ENCODE peak calls at places on chromosomes 6 and 20, in five cellular contexts. One of them, this sample, is unnamed.

GRCh38 chr6:69617163-69617562 is 179.6 kb downstream of the LMBRD1 start:
- DNase-seq in cardiac fibroblast: no peak
- DNase-seq in breast epithelium: no peak
- DNase-seq in fibroblast of lung: no peak
- DNase-seq in colonic mucosa: no peak
- DNase-seq in this sample: no peak

GRCh38 chr6:111057074-111057752 is 30.1 kb upstream of the SLC16A10 start:
- DNase-seq in cardiac fibroblast: peak
- DNase-seq in breast epithelium: no peak
- DNase-seq in fibroblast of lung: peak
- DNase-seq in colonic mucosa: no peak
- DNase-seq in this sample: no peak

GRCh38 chr20:17741220-17741619 is 41.5 kb downstream of the BANF2 start:
- DNase-seq in cardiac fibroblast: no peak
- DNase-seq in breast epithelium: no peak
- DNase-seq in fibroblast of lung: no peak
- DNase-seq in colonic mucosa: no peak
- DNase-seq in this sample: no peak

GRCh38 chr6:17630511-17631073 is 30.5 kb downstream of the FAM8A1 start:
- DNase-seq in cardiac fibroblast: no peak
- DNase-seq in breast epithelium: no peak
- DNase-seq in fibroblast of lung: no peak
- DNase-seq in colonic mucosa: peak
- DNase-seq in this sample: peak

GRCh38 chr6:34393191-34393967 is 910 bp upstream of the NUDT3 start:
- DNase-seq in cardiac fibroblast: no peak
- DNase-seq in breast epithelium: no peak
- DNase-seq in fibroblast of lung: no peak
- DNase-seq in colonic mucosa: peak
- DNase-seq in this sample: no peak

GRCh38 chr6:161305860-161306259 is 32.0 kb upstream of the AGPAT4 start:
- DNase-seq in cardiac fibroblast: no peak
- DNase-seq in breast epithelium: no peak
- DNase-seq in fibroblast of lung: no peak
- DNase-seq in colonic mucosa: no peak
- DNase-seq in this sample: no peak

GRCh38 chr20:6993016-6993415 is 225.5 kb downstream of the BMP2 start:
- DNase-seq in cardiac fibroblast: peak
- DNase-seq in breast epithelium: no peak
- DNase-seq in fibroblast of lung: peak
- DNase-seq in colonic mucosa: no peak
- DNase-seq in this sample: peak

GRCh38 chr6:127952831-127953230 is 52.0 kb upstream of the THEMIS start:
- DNase-seq in cardiac fibroblast: peak
- DNase-seq in breast epithelium: no peak
- DNase-seq in fibroblast of lung: no peak
- DNase-seq in colonic mucosa: no peak
- DNase-seq in this sample: no peak

GRCh38 chr20:25484224-25484846 is 76.9 kb downstream of the GINS1 start:
- DNase-seq in cardiac fibroblast: no peak
- DNase-seq in breast epithelium: peak
- DNase-seq in fibroblast of lung: no peak
- DNase-seq in colonic mucosa: no peak
- DNase-seq in this sample: no peak

GRCh38 chr20:57223648-57224489 is 42.6 kb downstream of the BMP7 start:
- DNase-seq in cardiac fibroblast: no peak
- DNase-seq in breast epithelium: no peak
- DNase-seq in fibroblast of lung: no peak
- DNase-seq in colonic mucosa: peak
- DNase-seq in this sample: no peak

GRCh38 chr6:87001494-87001893 is 64.2 kb downstream of the HTR1E start:
- DNase-seq in cardiac fibroblast: no peak
- DNase-seq in breast epithelium: no peak
- DNase-seq in fibroblast of lung: no peak
- DNase-seq in colonic mucosa: no peak
- DNase-seq in this sample: no peak

GRCh38 chr6:109373333-109373732 is 8.9 kb downstream of the CD164 start:
- DNase-seq in cardiac fibroblast: no peak
- DNase-seq in breast epithelium: no peak
- DNase-seq in fibroblast of lung: no peak
- DNase-seq in colonic mucosa: no peak
- DNase-seq in this sample: no peak

GRCh38 chr6:161210857-161211256 is 63.0 kb downstream of the AGPAT4 start:
- DNase-seq in cardiac fibroblast: no peak
- DNase-seq in breast epithelium: no peak
- DNase-seq in fibroblast of lung: no peak
- DNase-seq in colonic mucosa: no peak
- DNase-seq in this sample: no peak

GRCh38 chr6:2971420-2972218 is at the start of gene SERPINB6:
- DNase-seq in cardiac fibroblast: peak
- DNase-seq in breast epithelium: peak
- DNase-seq in fibroblast of lung: peak
- DNase-seq in colonic mucosa: peak
- DNase-seq in this sample: peak

GRCh38 chr6:11497881-11498280 is 39.7 kb upstream of the TMEM170B start:
- DNase-seq in cardiac fibroblast: no peak
- DNase-seq in breast epithelium: no peak
- DNase-seq in fibroblast of lung: no peak
- DNase-seq in colonic mucosa: no peak
- DNase-seq in this sample: no peak

GRCh38 chr20:1646975-1647431 is 10.6 kb downstream of the SIRPG start:
- DNase-seq in cardiac fibroblast: no peak
- DNase-seq in breast epithelium: no peak
- DNase-seq in fibroblast of lung: no peak
- DNase-seq in colonic mucosa: no peak
- DNase-seq in this sample: no peak

GRCh38 chr20:20363449-20364015 is 4.4 kb upstream of the INSM1 start:
- DNase-seq in cardiac fibroblast: no peak
- DNase-seq in breast epithelium: no peak
- DNase-seq in fibroblast of lung: no peak
- DNase-seq in colonic mucosa: no peak
- DNase-seq in this sample: no peak

GRCh38 chr20:23167436-23167835 is 81.3 kb upstream of the CD93 start:
- DNase-seq in cardiac fibroblast: peak
- DNase-seq in breast epithelium: no peak
- DNase-seq in fibroblast of lung: peak
- DNase-seq in colonic mucosa: no peak
- DNase-seq in this sample: peak

GRCh38 chr20:419556-420168 is 11.6 kb downstream of the RBCK1 start:
- DNase-seq in cardiac fibroblast: no peak
- DNase-seq in breast epithelium: no peak
- DNase-seq in fibroblast of lung: no peak
- DNase-seq in colonic mucosa: peak
- DNase-seq in this sample: no peak

GRCh38 chr20:59308493-59309201 is 8.2 kb downstream of the EDN3 start:
- DNase-seq in cardiac fibroblast: no peak
- DNase-seq in breast epithelium: no peak
- DNase-seq in fibroblast of lung: no peak
- DNase-seq in colonic mucosa: peak
- DNase-seq in this sample: no peak

GRCh38 chr20:42027746-42028268 is 409.6 kb upstream of the CHD6 start:
- DNase-seq in cardiac fibroblast: no peak
- DNase-seq in breast epithelium: no peak
- DNase-seq in fibroblast of lung: no peak
- DNase-seq in colonic mucosa: no peak
- DNase-seq in this sample: no peak

GRCh38 chr20:60238992-60239655 is 280.9 kb downstream of the CDH26 start:
- DNase-seq in cardiac fibroblast: no peak
- DNase-seq in breast epithelium: no peak
- DNase-seq in fibroblast of lung: peak
- DNase-seq in colonic mucosa: no peak
- DNase-seq in this sample: no peak

GRCh38 chr20:37398750-37399621 is 53.0 kb downstream of the SRC start:
- DNase-seq in cardiac fibroblast: no peak
- DNase-seq in breast epithelium: no peak
- DNase-seq in fibroblast of lung: no peak
- DNase-seq in colonic mucosa: no peak
- DNase-seq in this sample: no peak

GRCh38 chr6:136524339-136524935 is 25.8 kb downstream of the MAP7 start:
- DNase-seq in cardiac fibroblast: no peak
- DNase-seq in breast epithelium: no peak
- DNase-seq in fibroblast of lung: no peak
- DNase-seq in colonic mucosa: no peak
- DNase-seq in this sample: no peak

GRCh38 chr6:122754191-122754731 is 25.3 kb upstream of the FABP7 start:
- DNase-seq in cardiac fibroblast: no peak
- DNase-seq in breast epithelium: no peak
- DNase-seq in fibroblast of lung: no peak
- DNase-seq in colonic mucosa: no peak
- DNase-seq in this sample: no peak

GRCh38 chr6:140909620-140910019 is 1223.1 kb upstream of the GJE1 start:
- DNase-seq in cardiac fibroblast: peak
- DNase-seq in breast epithelium: no peak
- DNase-seq in fibroblast of lung: peak
- DNase-seq in colonic mucosa: no peak
- DNase-seq in this sample: no peak

GRCh38 chr6:157222201-157222981 is 100.9 kb downstream of the TMEM242 start:
- DNase-seq in cardiac fibroblast: no peak
- DNase-seq in breast epithelium: no peak
- DNase-seq in fibroblast of lung: no peak
- DNase-seq in colonic mucosa: no peak
- DNase-seq in this sample: no peak

GRCh38 chr6:125931733-125932450 is 24.7 kb upstream of the HINT3 start:
- DNase-seq in cardiac fibroblast: peak
- DNase-seq in breast epithelium: no peak
- DNase-seq in fibroblast of lung: peak
- DNase-seq in colonic mucosa: no peak
- DNase-seq in this sample: peak

GRCh38 chr6:69780585-69781178 is 16.1 kb downstream of the LMBRD1 start:
- DNase-seq in cardiac fibroblast: no peak
- DNase-seq in breast epithelium: no peak
- DNase-seq in fibroblast of lung: no peak
- DNase-seq in colonic mucosa: no peak
- DNase-seq in this sample: no peak

GRCh38 chr6:82954937-82955577 is 110.6 kb downstream of the UBE3D start:
- DNase-seq in cardiac fibroblast: peak
- DNase-seq in breast epithelium: no peak
- DNase-seq in fibroblast of lung: peak
- DNase-seq in colonic mucosa: no peak
- DNase-seq in this sample: peak

GRCh38 chr6:158627168-158627939 is 17.2 kb downstream of the DYNLT1 start:
- DNase-seq in cardiac fibroblast: no peak
- DNase-seq in breast epithelium: no peak
- DNase-seq in fibroblast of lung: no peak
- DNase-seq in colonic mucosa: peak
- DNase-seq in this sample: no peak

GRCh38 chr6:14108571-14109410 is 8.8 kb upstream of the CD83 start:
- DNase-seq in cardiac fibroblast: no peak
- DNase-seq in breast epithelium: no peak
- DNase-seq in fibroblast of lung: peak
- DNase-seq in colonic mucosa: peak
- DNase-seq in this sample: no peak
- H3K4me3 ChIP-seq in cardiac fibroblast: no peak
- H3K4me3 ChIP-seq in breast epithelium: no peak
- H3K4me3 ChIP-seq in fibroblast of lung: no peak
- H3K4me3 ChIP-seq in colonic mucosa: no peak
- H3K4me3 ChIP-seq in this sample: no peak

GRCh38 chr6:53664623-53665022 is 933 bp downstream of the KLHL31 start:
- DNase-seq in cardiac fibroblast: no peak
- DNase-seq in breast epithelium: no peak
- DNase-seq in fibroblast of lung: no peak
- DNase-seq in colonic mucosa: no peak
- DNase-seq in this sample: no peak
- TF ChIP-seq CTCF in cardiac fibroblast: no peak
- TF ChIP-seq CTCF in breast epithelium: no peak
- TF ChIP-seq CTCF in fibroblast of lung: no peak
- TF ChIP-seq CTCF in colonic mucosa: no peak
- TF ChIP-seq CTCF in this sample: no peak

DNA sequence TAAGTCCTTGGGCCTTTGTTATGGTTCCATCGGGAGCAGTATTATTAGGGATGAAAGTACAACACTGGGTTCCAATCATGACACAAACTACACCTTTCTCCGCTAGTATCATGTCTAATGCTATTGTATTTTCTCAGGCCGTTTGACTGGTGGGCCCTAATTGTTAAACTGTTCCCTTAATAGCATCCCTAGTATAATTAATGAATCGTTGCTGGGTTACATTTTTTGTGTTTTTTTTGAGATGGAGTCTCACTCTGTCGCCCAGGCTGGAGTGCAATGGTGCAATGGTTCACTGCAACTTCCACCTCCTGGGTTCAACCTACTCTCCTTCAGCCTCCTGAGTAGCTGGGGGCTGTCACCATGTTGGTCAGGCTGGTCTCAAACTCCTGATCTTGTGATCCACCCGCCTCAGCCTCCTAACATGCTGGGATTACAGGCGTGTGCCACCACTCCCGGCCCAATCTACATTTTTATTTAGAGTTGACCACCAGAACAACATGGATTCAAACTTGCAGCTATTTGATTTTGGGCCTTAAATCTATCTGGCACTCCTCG is 4.1 kb upstream of the ZNFX1 start:
- DNase-seq in cardiac fibroblast: no peak
- DNase-seq in breast epithelium: no peak
- DNase-seq in fibroblast of lung: no peak
- DNase-seq in colonic mucosa: no peak
- DNase-seq in this sample: no peak
- H3K4me3 ChIP-seq in cardiac fibroblast: peak
- H3K4me3 ChIP-seq in breast epithelium: no peak
- H3K4me3 ChIP-seq in fibroblast of lung: no peak
- H3K4me3 ChIP-seq in colonic mucosa: no peak
- H3K4me3 ChIP-seq in this sample: peak

DNA sequence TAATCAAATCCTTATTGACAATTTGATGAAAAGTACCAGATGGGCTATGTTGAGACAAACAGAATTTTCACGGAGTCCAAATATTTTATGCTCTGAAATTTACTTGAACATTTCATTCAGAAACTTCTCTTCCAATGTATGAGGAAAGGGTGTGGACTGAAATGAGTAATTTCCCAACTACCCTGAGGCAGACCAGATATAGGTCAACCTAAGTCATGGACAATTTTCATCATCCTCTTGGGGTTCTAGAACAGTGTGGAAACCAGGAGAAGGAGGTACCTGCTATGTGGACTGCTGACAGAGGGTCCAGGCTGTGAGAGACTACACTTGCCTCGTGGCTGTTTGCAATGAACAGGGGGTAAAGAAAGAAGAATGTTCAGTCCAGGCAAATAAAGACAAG is 323.0 kb downstream of the ESR1 start:
- DNase-seq in cardiac fibroblast: peak
- DNase-seq in breast epithelium: no peak
- DNase-seq in fibroblast of lung: no peak
- DNase-seq in colonic mucosa: no peak
- DNase-seq in this sample: no peak
- TF ChIP-seq CTCF in cardiac fibroblast: no peak
- TF ChIP-seq CTCF in breast epithelium: no peak
- TF ChIP-seq CTCF in fibroblast of lung: no peak
- TF ChIP-seq CTCF in colonic mucosa: no peak
- TF ChIP-seq CTCF in this sample: no peak

DNA sequence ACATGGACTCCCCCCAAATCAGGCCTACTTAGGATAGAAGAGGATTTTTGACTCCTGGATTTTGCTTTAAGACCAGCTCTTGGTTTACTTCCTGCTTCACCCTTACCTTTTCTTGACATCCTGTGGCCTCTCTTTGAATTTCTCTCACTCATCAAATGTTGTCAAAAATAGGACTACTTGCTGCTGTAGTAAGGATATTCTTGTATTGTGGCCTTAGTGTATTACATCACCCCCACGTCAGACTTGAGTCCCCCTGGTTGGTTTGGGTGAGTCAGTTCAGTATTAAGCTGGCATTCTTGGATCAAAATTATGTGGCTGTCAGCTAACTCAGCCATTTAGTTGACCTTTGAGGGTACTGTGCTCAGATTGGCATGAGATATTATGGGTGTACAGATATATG is 1.1 kb downstream of the TPX2 start:
- DNase-seq in cardiac fibroblast: peak
- DNase-seq in breast epithelium: no peak
- DNase-seq in fibroblast of lung: peak
- DNase-seq in colonic mucosa: no peak
- DNase-seq in this sample: peak
- H3K4me3 ChIP-seq in cardiac fibroblast: peak
- H3K4me3 ChIP-seq in breast epithelium: no peak
- H3K4me3 ChIP-seq in fibroblast of lung: peak
- H3K4me3 ChIP-seq in colonic mucosa: peak
- H3K4me3 ChIP-seq in this sample: peak

This sample was measured in brain microvascular endothelial cell.